ENCODE peak calls at places on chromosomes 7 and 10, in seven cellular contexts. One of them, this sample, is unnamed.

GRCh38 chr7:1460757-1461639 is 1.7 kb upstream of the MICALL2 start:
- DNase-seq in uterus: peak
- DNase-seq in psoas muscle: peak
- DNase-seq in OCI-LY7: no peak
- DNase-seq in HFF-Myc: no peak
- DNase-seq in CD8-positive, alpha-beta T cell: no peak
- DNase-seq in choroid plexus epithelial cell: peak
- DNase-seq in this sample: no peak

GRCh38 chr10:9792181-9792580 is 1225.5 kb upstream of the CELF2 start:
- DNase-seq in uterus: no peak
- DNase-seq in psoas muscle: no peak
- DNase-seq in OCI-LY7: no peak
- DNase-seq in HFF-Myc: no peak
- DNase-seq in CD8-positive, alpha-beta T cell: no peak
- DNase-seq in choroid plexus epithelial cell: peak
- DNase-seq in this sample: no peak

GRCh38 chr7:23184709-23185354 is 3.0 kb downstream of the NUP42 start:
- DNase-seq in uterus: peak
- DNase-seq in psoas muscle: no peak
- DNase-seq in OCI-LY7: peak
- DNase-seq in HFF-Myc: peak
- DNase-seq in CD8-positive, alpha-beta T cell: no peak
- DNase-seq in choroid plexus epithelial cell: peak
- DNase-seq in this sample: no peak

GRCh38 chr10:11776080-11776479 is 33.9 kb downstream of the ECHDC3 start:
- DNase-seq in uterus: no peak
- DNase-seq in psoas muscle: no peak
- DNase-seq in OCI-LY7: no peak
- DNase-seq in HFF-Myc: no peak
- DNase-seq in CD8-positive, alpha-beta T cell: no peak
- DNase-seq in choroid plexus epithelial cell: peak
- DNase-seq in this sample: no peak

GRCh38 chr7:104914427-104914826 is 99.6 kb upstream of the KMT2E start:
- DNase-seq in uterus: no peak
- DNase-seq in psoas muscle: no peak
- DNase-seq in OCI-LY7: no peak
- DNase-seq in HFF-Myc: no peak
- DNase-seq in CD8-positive, alpha-beta T cell: no peak
- DNase-seq in choroid plexus epithelial cell: no peak
- DNase-seq in this sample: no peak

GRCh38 chr10:6092731-6093130 is 3.9 kb downstream of the RBM17 start:
- DNase-seq in uterus: no peak
- DNase-seq in psoas muscle: no peak
- DNase-seq in OCI-LY7: no peak
- DNase-seq in HFF-Myc: no peak
- DNase-seq in CD8-positive, alpha-beta T cell: no peak
- DNase-seq in choroid plexus epithelial cell: no peak
- DNase-seq in this sample: no peak

GRCh38 chr7:137475966-137476365 is 132.4 kb upstream of the PTN start:
- DNase-seq in uterus: no peak
- DNase-seq in psoas muscle: no peak
- DNase-seq in OCI-LY7: no peak
- DNase-seq in HFF-Myc: no peak
- DNase-seq in CD8-positive, alpha-beta T cell: no peak
- DNase-seq in choroid plexus epithelial cell: no peak
- DNase-seq in this sample: no peak

GRCh38 chr10:97024181-97025073 is 161.3 kb downstream of the SLIT1 start:
- DNase-seq in uterus: no peak
- DNase-seq in psoas muscle: peak
- DNase-seq in OCI-LY7: peak
- DNase-seq in HFF-Myc: no peak
- DNase-seq in CD8-positive, alpha-beta T cell: no peak
- DNase-seq in choroid plexus epithelial cell: peak
- DNase-seq in this sample: peak

GRCh38 chr10:24219963-24220362 is 11.0 kb downstream of the KIAA1217 start:
- DNase-seq in uterus: no peak
- DNase-seq in psoas muscle: no peak
- DNase-seq in OCI-LY7: no peak
- DNase-seq in HFF-Myc: no peak
- DNase-seq in CD8-positive, alpha-beta T cell: no peak
- DNase-seq in choroid plexus epithelial cell: no peak
- DNase-seq in this sample: no peak

DNA sequence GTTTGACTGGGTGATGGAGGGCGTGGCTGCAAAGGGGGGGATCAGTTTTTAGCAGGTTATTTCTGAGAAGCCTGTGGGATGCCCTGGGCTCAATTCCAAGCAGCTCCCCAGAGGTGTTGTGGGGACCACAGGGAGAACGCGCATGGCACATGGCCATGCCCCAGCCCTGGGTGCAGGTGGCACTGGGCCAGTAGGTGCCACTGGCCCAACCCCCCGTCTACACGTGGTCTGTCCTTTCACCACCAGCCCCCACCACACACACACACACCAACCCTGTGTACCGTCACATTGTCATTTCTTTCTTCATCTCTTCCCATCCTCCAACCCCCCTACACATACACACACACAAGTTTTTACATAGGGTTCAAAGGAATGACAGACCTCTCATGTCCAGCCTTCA is 115.1 kb upstream of the STK17A start:
- DNase-seq in uterus: no peak
- DNase-seq in psoas muscle: no peak
- DNase-seq in OCI-LY7: no peak
- DNase-seq in HFF-Myc: no peak
- DNase-seq in CD8-positive, alpha-beta T cell: no peak
- DNase-seq in choroid plexus epithelial cell: no peak
- DNase-seq in this sample: no peak
- H3K4me3 ChIP-seq in uterus: no peak
- H3K4me3 ChIP-seq in psoas muscle: no peak
- H3K4me3 ChIP-seq in OCI-LY7: no peak
- H3K4me3 ChIP-seq in HFF-Myc: no peak
- H3K4me3 ChIP-seq in CD8-positive, alpha-beta T cell: no peak
- H3K4me3 ChIP-seq in choroid plexus epithelial cell: no peak
- H3K4me3 ChIP-seq in this sample: no peak

GRCh38 chr10:99720387-99720786 is 11.5 kb downstream of the COX15 start:
- DNase-seq in uterus: no peak
- DNase-seq in psoas muscle: no peak
- DNase-seq in OCI-LY7: no peak
- DNase-seq in HFF-Myc: no peak
- DNase-seq in CD8-positive, alpha-beta T cell: no peak
- DNase-seq in choroid plexus epithelial cell: no peak
- DNase-seq in this sample: no peak
- TF ChIP-seq CTCF in uterus: no peak
- TF ChIP-seq CTCF in psoas muscle: no peak
- TF ChIP-seq CTCF in OCI-LY7: no peak
- TF ChIP-seq CTCF in HFF-Myc: no peak
- TF ChIP-seq CTCF in CD8-positive, alpha-beta T cell: no peak
- TF ChIP-seq CTCF in choroid plexus epithelial cell: no peak
- TF ChIP-seq CTCF in this sample: no peak

GRCh38 chr10:76559889-76560215 is 1077.8 kb downstream of the KCNMA1 start:
- DNase-seq in uterus: no peak
- DNase-seq in psoas muscle: no peak
- DNase-seq in OCI-LY7: no peak
- DNase-seq in HFF-Myc: peak
- DNase-seq in CD8-positive, alpha-beta T cell: no peak
- DNase-seq in choroid plexus epithelial cell: peak
- DNase-seq in this sample: no peak

GRCh38 chr10:76558586-76558985 is 1079.0 kb downstream of the KCNMA1 start:
- DNase-seq in uterus: peak
- DNase-seq in psoas muscle: no peak
- DNase-seq in OCI-LY7: no peak
- DNase-seq in HFF-Myc: no peak
- DNase-seq in CD8-positive, alpha-beta T cell: no peak
- DNase-seq in choroid plexus epithelial cell: peak
- DNase-seq in this sample: peak

GRCh38 chr10:76555271-76555670 is 1082.3 kb downstream of the KCNMA1 start:
- DNase-seq in uterus: no peak
- DNase-seq in psoas muscle: no peak
- DNase-seq in OCI-LY7: no peak
- DNase-seq in HFF-Myc: no peak
- DNase-seq in CD8-positive, alpha-beta T cell: no peak
- DNase-seq in choroid plexus epithelial cell: no peak
- DNase-seq in this sample: no peak

GRCh38 chr10:76560338-76560737 is 1077.3 kb downstream of the KCNMA1 start:
- DNase-seq in uterus: no peak
- DNase-seq in psoas muscle: no peak
- DNase-seq in OCI-LY7: no peak
- DNase-seq in HFF-Myc: no peak
- DNase-seq in CD8-positive, alpha-beta T cell: no peak
- DNase-seq in choroid plexus epithelial cell: no peak
- DNase-seq in this sample: no peak

DNA sequence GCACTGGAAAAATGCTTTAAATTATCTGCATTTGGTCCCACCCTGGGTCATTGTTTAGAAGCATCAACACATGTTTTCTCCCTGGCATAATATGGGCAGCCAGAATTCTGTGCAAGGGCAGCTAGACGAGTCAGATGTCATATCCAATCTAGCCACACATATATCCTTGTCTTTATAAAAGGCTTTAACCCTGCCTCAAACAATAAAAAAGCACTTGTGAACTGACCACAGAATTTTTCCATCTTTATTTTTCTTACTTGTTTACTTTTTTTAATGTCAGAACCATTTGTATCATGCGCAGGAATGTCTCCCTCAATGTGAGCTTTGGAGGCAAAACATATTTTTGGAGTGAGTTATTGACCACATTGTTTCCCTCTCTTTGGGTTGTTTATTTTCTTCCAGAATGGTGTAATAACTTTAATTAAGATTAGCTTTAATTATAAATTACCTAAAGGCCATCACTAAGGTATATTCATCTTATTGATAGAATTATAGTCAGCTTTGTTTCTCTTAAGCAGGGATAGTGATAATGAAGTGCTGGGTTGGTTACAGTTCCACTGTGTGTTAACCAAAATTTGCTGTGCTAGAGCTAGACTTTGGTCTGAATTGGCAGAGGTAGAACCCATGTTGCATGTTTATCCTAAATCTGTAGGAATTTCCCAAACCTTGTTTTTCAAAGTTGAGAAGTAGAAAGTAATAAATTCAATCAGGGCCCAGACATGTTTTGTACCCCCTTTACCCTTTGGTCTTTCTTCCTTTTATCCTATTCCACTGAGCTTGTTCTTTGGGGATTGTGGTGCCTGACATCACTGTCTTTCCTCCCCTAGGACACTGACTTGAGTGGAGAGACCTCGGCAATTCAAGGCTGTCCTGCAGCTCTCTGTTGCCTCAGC is 1078.4 kb downstream of the KCNMA1 start:
- DNase-seq in uterus: no peak
- DNase-seq in psoas muscle: no peak
- DNase-seq in OCI-LY7: no peak
- DNase-seq in HFF-Myc: peak
- DNase-seq in CD8-positive, alpha-beta T cell: no peak
- DNase-seq in choroid plexus epithelial cell: peak
- DNase-seq in this sample: peak
- H3K4me3 ChIP-seq in uterus: no peak
- H3K4me3 ChIP-seq in psoas muscle: no peak
- H3K4me3 ChIP-seq in OCI-LY7: no peak
- H3K4me3 ChIP-seq in HFF-Myc: no peak
- H3K4me3 ChIP-seq in CD8-positive, alpha-beta T cell: no peak
- H3K4me3 ChIP-seq in choroid plexus epithelial cell: no peak
- H3K4me3 ChIP-seq in this sample: no peak

GRCh38 chr10:123147635-123148413 is at the start of gene HMX2:
- DNase-seq in uterus: no peak
- DNase-seq in psoas muscle: no peak
- DNase-seq in OCI-LY7: peak
- DNase-seq in HFF-Myc: no peak
- DNase-seq in CD8-positive, alpha-beta T cell: no peak
- DNase-seq in choroid plexus epithelial cell: no peak
- DNase-seq in this sample: no peak
- TF ChIP-seq CTCF in uterus: no peak
- TF ChIP-seq CTCF in psoas muscle: no peak
- TF ChIP-seq CTCF in OCI-LY7: peak
- TF ChIP-seq CTCF in HFF-Myc: no peak
- TF ChIP-seq CTCF in CD8-positive, alpha-beta T cell: no peak
- TF ChIP-seq CTCF in choroid plexus epithelial cell: no peak
- TF ChIP-seq CTCF in this sample: no peak

This sample was measured in epithelial cell of proximal tubule.